ENCODE peak calls at places on chromosomes 13 and 19, in ten cellular contexts. B, T, F, G, Z, V, X, R, N and I are unnamed samples.

GRCh38 chr13:39777527-39778061 is 122.1 kb downstream of the COG6 start:
- DNase-seq in B (peak; percentile 8), T (peak; percentile 59), Z (no peak), G (peak; percentile 86), N (no peak), F (no peak), V (no peak), X (peak; percentile 88), R (no peak), I (peak; percentile 59)

GRCh38 chr13:109747524-109747923 is 38.9 kb downstream of the IRS2 start:
- DNase-seq in N (no peak), R (no peak), T (peak; percentile 38), V (no peak), B (no peak), X (no peak), F (no peak), G (peak; percentile 14), Z (no peak), I (no peak)

GRCh38 chr19:47049307-47049700 is 880 bp upstream of the TMEM160 start:
- DNase-seq in F (no peak), Z (no peak), B (no peak), G (peak; percentile 6), X (no peak), T (peak; percentile 49), V (no peak), N (no peak), R (no peak), I (no peak)

GRCh38 chr13:53783466-53783865 is 754.9 kb downstream of the OLFM4 start:
- DNase-seq in N (no peak), Z (no peak), G (no peak), R (no peak), T (peak; percentile 46), X (no peak), B (no peak), V (no peak), F (no peak), I (no peak)

GRCh38 chr19:53982611-53983010 is 8.8 kb upstream of the CACNG6 start:
- DNase-seq in V (no peak), G (peak; percentile 67), B (peak; percentile 64), T (peak; percentile 71), Z (no peak), F (no peak), R (peak; percentile 53), X (peak; percentile 25), N (no peak), I (no peak)

GRCh38 chr13:43411741-43412140 is 375.0 kb downstream of the ENOX1 start:
- DNase-seq in V (no peak), X (no peak), G (no peak), T (no peak), N (no peak), F (no peak), B (no peak), Z (no peak), R (peak; percentile 47), I (no peak)

GRCh38 chr19:55649579-55650557 is 1.9 kb downstream of the CCDC106 start:
- DNase-seq in X (no peak), T (no peak), Z (no peak), B (no peak), G (no peak), R (no peak), V (no peak), F (no peak), N (no peak), I (no peak)

GRCh38 chr19:2424686-2425621 is 2.4 kb downstream of the TIMM13 start:
- DNase-seq in T (peak; percentile 91), F (no peak), Z (peak; percentile 65), B (no peak), R (no peak), G (peak; percentile 66), V (no peak), N (no peak), X (peak; percentile 69), I (no peak)

GRCh38 chr19:1163934-1164683 is 10.0 kb downstream of the SBNO2 start:
- DNase-seq in F (no peak), B (no peak), R (no peak), X (no peak), N (no peak), V (no peak), Z (no peak), T (no peak), G (no peak), I (no peak)

GRCh38 chr13:38042771-38043170 is 173.2 kb upstream of the TRPC4 start:
- DNase-seq in V (no peak), X (no peak), B (no peak), N (no peak), Z (no peak), G (no peak), T (no peak), F (no peak), R (no peak), I (no peak)

GRCh38 chr13:41674246-41674645 is 216.9 kb downstream of the RGCC start:
- DNase-seq in N (no peak), X (no peak), T (no peak), F (no peak), R (no peak), G (no peak), Z (no peak), B (no peak), V (no peak), I (no peak)

GRCh38 chr19:18274303-18274775 is at the start of gene IQCN:
- DNase-seq in B (peak; percentile 53), T (peak; percentile 75), F (no peak), G (no peak), X (no peak), N (no peak), R (no peak), Z (peak; percentile 80), V (no peak), I (peak; percentile 50)

GRCh38 chr13:48896312-48896711 is 79.4 kb upstream of the FNDC3A start:
- DNase-seq in X (peak; percentile 53), F (no peak), G (peak; percentile 55), R (no peak), N (no peak), V (no peak), Z (no peak), T (no peak), B (no peak), I (peak; percentile 34)

GRCh38 chr19:46861691-46862503 is 1.1 kb downstream of the ARHGAP35 start:
- DNase-seq in T (peak; percentile 65), X (peak; percentile 33), B (no peak), Z (peak; percentile 62), G (peak; percentile 28), F (no peak), N (no peak), V (peak; percentile 25), R (no peak), I (no peak)

GRCh38 chr19:52527954-52528326 is 472 bp downstream of the ZNF808 start:
- DNase-seq in V (peak; percentile 20), B (no peak), F (no peak), Z (no peak), T (peak; percentile 64), N (no peak), R (no peak), G (no peak), X (no peak), I (no peak)

GRCh38 chr13:46403851-46404731 is 17.0 kb upstream of the RUBCNL start:
- DNase-seq in N (no peak), B (no peak), F (no peak), G (no peak), T (no peak), R (no peak), Z (no peak), X (no peak), V (no peak), I (no peak)

GRCh38 chr19:1465191-1466016 is 13.6 kb downstream of the C19orf25 start:
- DNase-seq in N (no peak), X (peak; percentile 41), Z (no peak), G (no peak), F (no peak), V (no peak), T (peak; percentile 89), R (no peak), B (no peak), I (peak; percentile 61)

DNA sequence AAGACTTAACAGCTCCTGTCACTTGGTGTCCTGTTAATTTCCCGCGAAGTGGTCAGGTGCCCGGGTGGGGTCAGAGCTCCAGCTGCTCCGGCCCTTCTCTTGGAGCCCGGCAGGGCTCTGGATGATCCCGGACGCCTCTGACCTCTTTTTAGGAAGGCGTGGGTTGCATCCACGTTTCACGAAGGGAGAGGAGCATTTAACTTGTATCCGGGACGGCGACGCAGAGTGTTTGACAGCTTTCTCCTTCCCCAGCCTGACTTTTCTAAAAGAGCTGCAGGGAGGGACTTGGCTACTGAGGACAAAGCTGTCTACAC is 656 bp downstream of the ZNF155 start:
- DNase-seq in R (peak; percentile 24), B (no peak), T (peak; percentile 48), G (no peak), Z (no peak), N (no peak), F (no peak), V (peak; percentile 16), X (no peak), I (no peak)
- H3K27ac ChIP-seq in R (no peak overlapping the region), B (peak overlapping the region; percentile 83), T (no peak overlapping the region), G (no peak overlapping the region), Z (peak overlapping the region; percentile 81), N (peak overlapping the region; percentile 61), F (no peak overlapping the region), V (peak overlapping the region; percentile 82), X (peak overlapping the region; percentile 23), I (peak overlapping the region; percentile 66)

GRCh38 chr19:11141937-11142527 is 13.6 kb downstream of the SPC24 start:
- DNase-seq in Z (no peak), V (no peak), T (peak; percentile 79), R (no peak), N (no peak), F (no peak), X (no peak), G (peak; percentile 39), B (no peak), I (no peak)
- TF ChIP-seq CTCF in Z (peak; percentile 8), V (no peak), T (peak; percentile 50), R (peak; percentile 33), N (no peak), F (no peak), X (no peak), G (peak; percentile 70), B (peak; percentile 26), I (no peak)

GRCh38 chr19:42229855-42230331 is 9.8 kb downstream of the ZNF526 start:
- DNase-seq in T (no peak), B (no peak), Z (no peak), V (no peak), F (no peak), R (no peak), G (no peak), X (no peak), N (no peak), I (no peak)
- H3K27ac ChIP-seq in T (no peak overlapping the region), B (peak overlapping the region; percentile 29), Z (no peak overlapping the region), V (peak overlapping the region; percentile 33), F (no peak overlapping the region), R (no peak overlapping the region), G (no peak overlapping the region), X (no peak overlapping the region), N (no peak overlapping the region), I (peak overlapping the region; percentile 64)

DNA sequence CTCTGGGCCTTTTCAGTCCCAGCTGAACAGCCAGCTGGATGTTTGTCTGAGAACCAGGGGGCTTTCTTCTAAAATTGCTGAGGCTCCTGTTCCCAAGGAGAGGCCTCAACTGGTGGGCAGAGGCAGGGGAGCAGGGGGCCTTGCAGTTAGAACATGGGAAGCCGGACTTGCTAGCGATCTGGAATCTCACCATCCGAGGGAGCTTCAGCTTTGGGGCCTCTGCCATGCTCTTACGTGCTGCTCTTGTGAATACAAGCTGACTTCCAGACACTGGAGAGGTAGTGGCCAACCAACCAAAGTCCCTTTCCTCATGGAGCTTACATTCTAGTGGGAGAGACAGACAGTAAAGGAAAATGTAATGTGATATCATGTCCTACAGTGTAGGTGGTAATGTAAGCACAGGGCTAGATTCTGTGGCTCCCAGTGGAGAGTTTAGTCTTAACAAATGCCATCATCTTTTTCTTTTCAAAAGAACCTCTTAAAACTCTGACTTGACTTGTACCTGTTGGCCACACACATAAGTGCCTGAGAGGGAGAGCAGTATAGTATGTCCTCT is 22.2 kb downstream of the SHISA2 start:
- DNase-seq in G (no peak), V (no peak), N (no peak), F (no peak), T (no peak), R (no peak), X (no peak), B (no peak), Z (no peak), I (no peak)
- TF ChIP-seq CTCF in G (no peak), V (no peak), N (no peak), F (no peak), T (no peak), R (no peak), X (no peak), B (no peak), Z (no peak), I (no peak)